ENCODE peak calls at places on chromosome 20, in seven cellular contexts. C, N, M, I, T, Q and X are unnamed samples.

GRCh38 chr20:15446373-15446772 is 1109.0 kb upstream of the FLRT3 start:
- DNase-seq in C (no peak), N (no peak), M (peak; percentile 22), I (peak; percentile 51), T (no peak), Q (no peak), X (no peak)

GRCh38 chr20:45419188-45420091 is 3.5 kb downstream of the PIGT start:
- DNase-seq in C (peak; percentile 46), N (peak; percentile 97), M (peak; percentile 100), I (peak; percentile 79), T (peak; percentile 94), Q (no peak), X (peak; percentile 47)

GRCh38 chr20:32191873-32192272 is 15.7 kb downstream of the PLAGL2 start:
- DNase-seq in C (no peak), N (peak; percentile 41), M (no peak), I (no peak), T (peak; percentile 46), Q (no peak), X (no peak)

GRCh38 chr20:21719592-21720214 is 14.2 kb downstream of the PAX1 start:
- DNase-seq in C (no peak), N (peak; percentile 71), M (peak; percentile 84), I (no peak), T (peak; percentile 47), Q (no peak), X (peak; percentile 57)

GRCh38 chr20:45080867-45081616 is 19.9 kb downstream of the KCNS1 start:
- DNase-seq in C (no peak), N (no peak), M (peak; percentile 69), I (no peak), T (peak; percentile 52), Q (no peak), X (no peak)

GRCh38 chr20:25274891-25275812 is 27.3 kb downstream of the PYGB start:
- DNase-seq in C (no peak), N (no peak), M (no peak), I (peak; percentile 11), T (no peak), Q (no peak), X (no peak)

GRCh38 chr20:35968930-35969329 is 540 bp downstream of the CNBD2 start:
- DNase-seq in C (no peak), N (no peak), M (peak; percentile 44), I (no peak), T (no peak), Q (no peak), X (no peak)

GRCh38 chr20:45816951-45817651 is 4.7 kb downstream of the UBE2C start:
- DNase-seq in C (no peak), N (no peak), M (no peak), I (no peak), T (no peak), Q (no peak), X (peak; percentile 14)

GRCh38 chr20:1635291-1635979 is 15.6 kb upstream of the SIRPB1 start:
- DNase-seq in C (no peak), N (no peak), M (no peak), I (no peak), T (no peak), Q (no peak), X (no peak)

GRCh38 chr20:1633535-1633934 is 13.7 kb upstream of the SIRPB1 start:
- DNase-seq in C (no peak), N (no peak), M (peak; percentile 38), I (no peak), T (no peak), Q (no peak), X (no peak)

GRCh38 chr20:1637755-1638154 is 17.9 kb upstream of the SIRPB1 start:
- DNase-seq in C (no peak), N (no peak), M (no peak), I (no peak), T (no peak), Q (no peak), X (no peak)

GRCh38 chr20:1637226-1637625 is 17.4 kb upstream of the SIRPB1 start:
- DNase-seq in C (no peak), N (no peak), M (no peak), I (no peak), T (no peak), Q (no peak), X (no peak)

GRCh38 chr20:1636621-1637020 is 16.8 kb upstream of the SIRPB1 start:
- DNase-seq in C (no peak), N (no peak), M (no peak), I (no peak), T (no peak), Q (no peak), X (no peak)
- TF ChIP-seq CTCF in C (no peak), N (no peak), M (peak; percentile 33), I (no peak), T (no peak), Q (no peak), X (no peak)

GRCh38 chr20:17227669-17228623 is 1.1 kb downstream of the PCSK2 start:
- DNase-seq in C (no peak), N (no peak), M (no peak), I (no peak), T (peak; percentile 1), Q (no peak), X (peak; percentile 13)

GRCh38 chr20:17225891-17226409 is 890 bp upstream of the PCSK2 start:
- DNase-seq in C (no peak), N (no peak), M (no peak), I (no peak), T (no peak), Q (no peak), X (peak; percentile 4)

GRCh38 chr20:17226410-17227198 is at the start of gene PCSK2:
- DNase-seq in C (no peak), N (peak; percentile 26), M (no peak), I (no peak), T (peak; percentile 57), Q (no peak), X (peak; percentile 24)

GRCh38 chr20:17228624-17229061 is 1.8 kb downstream of the PCSK2 start:
- DNase-seq in C (no peak), N (no peak), M (no peak), I (no peak), T (no peak), Q (no peak), X (no peak)

DNA sequence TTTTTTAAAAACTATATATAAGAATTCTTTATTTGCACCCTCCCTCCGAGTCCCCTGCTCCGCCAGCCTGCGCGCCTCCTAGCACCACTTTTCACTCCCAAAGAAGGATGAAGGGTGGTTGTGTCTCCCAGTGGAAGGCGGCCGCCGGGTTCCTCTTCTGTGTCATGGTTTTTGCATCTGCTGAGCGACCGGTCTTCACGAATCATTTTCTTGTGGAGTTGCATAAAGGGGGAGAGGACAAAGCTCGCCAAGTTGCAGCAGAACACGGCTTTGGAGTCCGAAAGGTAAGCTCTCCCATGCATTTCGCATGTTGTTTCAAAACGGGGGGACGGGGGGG is 327 bp downstream of the PCSK2 start:
- DNase-seq in C (no peak), N (no peak), M (no peak), I (no peak), T (no peak), Q (no peak), X (peak; percentile 5)
- TF ChIP-seq CTCF in C (no peak), N (no peak), M (no peak), I (no peak), T (no peak), Q (no peak), X (no peak)

DNA sequence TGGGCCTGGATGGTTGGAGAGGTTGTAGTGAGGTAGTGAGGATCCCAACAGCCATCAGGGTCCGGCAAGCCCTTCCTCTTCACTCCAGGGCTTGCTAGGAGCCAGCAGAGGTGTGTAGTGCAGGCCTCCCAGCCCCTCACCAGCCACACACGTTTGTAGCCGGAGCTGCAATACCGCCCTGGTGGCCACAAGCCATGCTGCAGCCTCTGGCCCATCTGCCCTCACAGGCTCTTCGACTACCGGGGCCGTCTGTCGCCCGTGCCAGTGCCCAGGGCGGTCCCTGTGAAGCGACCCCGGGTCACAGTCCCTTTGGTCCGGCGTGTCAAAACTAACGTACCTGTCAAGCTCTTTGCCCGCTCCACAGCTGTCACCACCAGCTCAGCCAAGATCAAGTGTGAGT is 36.4 kb downstream of the EIF2S2 start:
- DNase-seq in C (no peak), N (no peak), M (no peak), I (no peak), T (no peak), Q (no peak), X (no peak)
- TF ChIP-seq CTCF in C (no peak), N (peak; percentile 17), M (peak; percentile 26), I (no peak), T (no peak), Q (no peak), X (no peak)

DNA sequence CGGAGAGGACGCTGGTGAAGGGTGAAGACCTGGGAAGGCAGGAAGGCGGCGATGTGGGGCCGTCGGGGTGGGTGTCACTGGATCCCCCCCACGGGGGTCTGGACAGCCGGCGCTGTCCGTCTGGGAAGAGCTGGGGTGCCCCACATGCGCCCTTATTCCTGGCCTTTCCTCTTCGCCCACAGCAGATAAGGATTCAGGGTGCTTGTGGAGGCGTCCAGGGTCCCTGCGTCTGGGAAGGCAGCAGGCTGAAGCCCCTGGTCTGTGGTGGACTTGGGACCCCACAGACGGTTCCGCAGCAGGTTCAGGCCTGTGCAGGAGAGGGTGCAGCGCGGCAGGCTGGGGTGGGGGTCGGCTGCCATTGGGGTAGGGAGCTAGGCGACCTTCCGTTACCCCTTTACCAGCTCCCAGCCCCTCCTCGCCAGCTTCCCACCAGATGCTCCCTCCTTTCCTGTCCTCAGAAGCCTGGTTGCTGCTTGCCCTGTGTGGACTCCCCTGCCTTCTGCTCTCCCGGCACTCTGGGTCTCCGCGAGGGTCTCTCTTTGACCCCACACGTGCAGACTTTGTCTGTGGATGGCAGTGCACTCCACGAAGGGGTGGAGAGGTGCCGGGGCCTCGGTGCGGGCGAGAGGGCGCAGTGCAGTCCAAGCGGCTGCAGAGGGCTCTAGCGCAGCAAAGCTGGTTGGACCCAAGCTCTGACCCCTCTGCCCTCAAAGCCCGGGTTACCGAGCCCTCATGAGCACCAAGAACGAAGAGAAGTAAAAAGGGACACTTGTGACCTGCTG is 2.1 kb upstream of the GATA5 start:
- DNase-seq in C (no peak), N (no peak), M (no peak), I (no peak), T (no peak), Q (no peak), X (no peak)
- TF ChIP-seq CTCF in C (no peak), N (no peak), M (peak; percentile 32), I (no peak), T (no peak), Q (no peak), X (no peak)

DNA sequence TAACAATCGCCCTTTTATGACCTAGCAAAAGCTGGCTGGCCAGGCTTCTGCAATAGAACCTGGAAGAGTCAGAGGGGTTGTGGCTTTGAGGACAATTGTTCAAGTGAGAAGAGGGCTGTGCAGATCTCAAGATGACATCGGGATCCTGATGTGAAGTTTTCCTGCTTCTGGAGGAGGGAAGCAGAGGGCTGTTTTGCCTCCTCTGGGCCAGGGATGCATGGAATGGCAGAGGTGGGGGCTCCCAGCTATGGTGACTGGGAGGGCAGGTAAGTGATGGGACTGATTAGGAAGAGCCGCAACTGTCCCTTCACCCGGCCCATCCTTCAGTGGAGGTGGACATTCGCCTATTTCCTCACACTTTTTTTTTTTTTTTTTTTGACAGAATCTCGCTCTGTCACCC is 43.4 kb upstream of the BLCAP start:
- DNase-seq in C (no peak), N (no peak), M (no peak), I (no peak), T (no peak), Q (peak; percentile 31), X (no peak)
- TF ChIP-seq CTCF in C (no peak), N (no peak), M (no peak), I (no peak), T (no peak), Q (no peak), X (no peak)

GRCh38 chr20:6169251-6169650 is 46.4 kb upstream of the FERMT1 start:
- DNase-seq in C (no peak), N (peak; percentile 11), M (peak; percentile 49), I (no peak), T (peak; percentile 12), Q (no peak), X (no peak)
- TF ChIP-seq CTCF in C (peak; percentile 33), N (peak; percentile 21), M (peak; percentile 49), I (no peak), T (peak; percentile 14), Q (no peak), X (no peak)